ENCODE peak calls at places on chromosomes 4 and X, in seven cellular contexts. E, M, K, I, T, G and H are unnamed samples.

GRCh38 chrX:20442597-20442996 is 175.9 kb upstream of the RPS6KA3 start:
- DNase-seq in K (peak), M (peak), I (peak), E (peak), T (peak), G (peak), H (peak)

GRCh38 chr4:148445071-148445902 is 3.1 kb upstream of the NR3C2 start:
- DNase-seq in G (peak), E (peak), T (peak), M (no peak), K (peak), I (no peak), H (peak)

GRCh38 chr4:1052231-1052671 is 40.8 kb downstream of the FGFRL1 start:
- DNase-seq in I (no peak), M (no peak), G (peak), T (no peak), K (no peak), E (no peak), H (peak)

GRCh38 chrX:39753296-39753996 is 344.3 kb downstream of the BCOR start:
- DNase-seq in M (no peak), T (no peak), G (no peak), I (peak), E (no peak), K (no peak), H (no peak)

GRCh38 chr4:111066887-111067286 is 444.0 kb upstream of the PITX2 start:
- DNase-seq in T (no peak), M (peak), G (no peak), E (no peak), K (no peak), I (peak), H (no peak)

GRCh38 chr4:108060164-108060563 is 70.5 kb downstream of the HADH start:
- DNase-seq in E (no peak), M (peak), K (peak), G (no peak), I (peak), T (no peak), H (no peak)

GRCh38 chr4:186068581-186069402 is at the start of gene TLR3:
- DNase-seq in E (no peak), I (peak), G (no peak), K (no peak), T (no peak), M (peak), H (no peak)

GRCh38 chr4:181004056-181004455 is 1239.1 kb upstream of the TENM3 start:
- DNase-seq in I (no peak), K (no peak), M (peak), E (no peak), G (no peak), T (no peak), H (no peak)

GRCh38 chr4:38082424-38083374 is 122.5 kb downstream of the PTTG2 start:
- DNase-seq in I (peak), K (no peak), T (no peak), G (no peak), M (peak), E (no peak), H (no peak)

GRCh38 chr4:189414021-189414420 is 526.7 kb upstream of the FRG1 start:
- DNase-seq in K (no peak), E (no peak), I (no peak), G (no peak), T (no peak), M (no peak), H (no peak)

GRCh38 chr4:89836031-89836777 is 757 bp downstream of the SNCA start:
- DNase-seq in I (no peak), T (no peak), M (no peak), K (peak), G (no peak), E (no peak), H (no peak)

GRCh38 chrX:85992811-85993229 is 54.5 kb downstream of the CHM start:
- DNase-seq in M (peak), T (no peak), K (no peak), E (no peak), I (peak), G (no peak), H (no peak)

GRCh38 chr4:75584067-75584466 is 28.2 kb downstream of the ODAPH start:
- DNase-seq in M (no peak), T (no peak), G (no peak), K (no peak), E (no peak), I (no peak), H (no peak)

GRCh38 chr4:70183168-70183939 is 12.2 kb upstream of the ODAM start:
- DNase-seq in E (no peak), G (no peak), M (peak), K (peak), I (peak), T (peak), H (no peak)

GRCh38 chr4:122625156-122625555 is 4.3 kb upstream of the IL21 start:
- DNase-seq in K (no peak), G (no peak), M (peak), E (no peak), T (no peak), I (peak), H (no peak)

GRCh38 chrX:16953606-16954211 is 7.3 kb downstream of the REPS2 start:
- DNase-seq in K (no peak), G (no peak), M (no peak), I (no peak), E (no peak), T (no peak), H (no peak)

GRCh38 chrX:101385026-101385684 is 836 bp downstream of the BTK start:
- DNase-seq in M (no peak), K (no peak), I (no peak), T (no peak), E (no peak), G (no peak), H (no peak)

GRCh38 chr4:1378559-1379231 is 27.5 kb downstream of the NKX1-1 start:
- DNase-seq in K (no peak), G (peak), T (no peak), M (no peak), E (no peak), I (no peak), H (no peak)

GRCh38 chrX:10761447-10761846 is 141.1 kb upstream of the MID1 start:
- DNase-seq in T (no peak), K (no peak), E (no peak), I (no peak), G (no peak), M (no peak), H (no peak)

GRCh38 chrX:10755477-10756334 is 135.3 kb upstream of the MID1 start:
- DNase-seq in G (no peak), I (peak), E (no peak), T (no peak), K (no peak), M (peak), H (no peak)

GRCh38 chrX:10759400-10759799 is 139.0 kb upstream of the MID1 start:
- DNase-seq in I (no peak), E (no peak), M (no peak), K (no peak), T (no peak), G (no peak), H (no peak)

GRCh38 chrX:10754445-10754844 is 134.1 kb upstream of the MID1 start:
- DNase-seq in K (no peak), M (no peak), I (no peak), E (no peak), T (no peak), G (no peak), H (no peak)

GRCh38 chrX:10756365-10756915 is 136.1 kb upstream of the MID1 start:
- DNase-seq in I (peak), M (peak), E (no peak), T (no peak), K (no peak), G (no peak), H (no peak)
- TF ChIP-seq CTCF in I (no peak), M (peak), E (no peak), T (no peak), K (no peak), G (no peak), H (no peak)

GRCh38 chr4:135418353-135418752 is 1216.8 kb upstream of the PABPC4L start:
- DNase-seq in I (peak), G (no peak), K (no peak), E (no peak), M (no peak), T (no peak), H (no peak)
- TF ChIP-seq CTCF in I (peak), G (no peak), K (peak), E (no peak), M (no peak), T (no peak), H (no peak)

DNA sequence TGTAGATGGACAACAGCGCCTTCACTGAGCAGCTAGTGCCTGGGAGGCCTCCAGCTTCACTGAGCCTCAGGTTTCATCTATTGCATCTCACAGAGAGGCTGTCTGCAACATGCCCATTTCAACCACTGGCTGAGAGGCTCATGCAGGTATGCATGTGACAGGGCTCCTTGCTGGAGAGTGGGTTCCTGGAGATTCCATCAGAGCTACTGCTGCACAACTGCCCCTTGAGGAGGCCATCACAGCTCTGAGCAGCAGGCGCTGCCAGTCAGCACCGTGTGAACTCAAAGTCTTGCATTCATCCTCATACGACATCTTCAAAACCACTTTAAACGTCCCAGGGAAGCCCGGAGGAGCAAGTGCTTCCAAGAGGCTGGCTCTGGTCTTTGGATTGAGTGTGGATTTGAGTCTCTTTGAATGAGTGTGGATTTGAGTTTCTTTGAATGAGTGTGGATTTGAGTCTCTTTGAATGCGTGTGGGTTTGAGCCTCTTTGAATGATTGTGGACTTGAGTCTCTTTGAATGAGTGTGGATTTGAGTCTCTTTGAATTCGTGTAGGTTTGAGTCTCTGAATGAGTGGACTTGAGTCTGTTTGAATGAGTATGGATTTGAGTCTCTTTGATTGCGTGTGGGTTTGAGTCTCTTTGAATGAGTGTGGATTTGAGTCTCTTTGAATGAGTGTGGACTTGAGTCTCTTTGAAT is 8.7 kb downstream of the P2RY8 start:
- DNase-seq in G (peak), E (no peak), I (no peak), M (no peak), T (no peak), K (no peak), H (peak)
- TF ChIP-seq CTCF in G (no peak), E (no peak), I (no peak), M (no peak), T (no peak), K (no peak), H (no peak)

DNA sequence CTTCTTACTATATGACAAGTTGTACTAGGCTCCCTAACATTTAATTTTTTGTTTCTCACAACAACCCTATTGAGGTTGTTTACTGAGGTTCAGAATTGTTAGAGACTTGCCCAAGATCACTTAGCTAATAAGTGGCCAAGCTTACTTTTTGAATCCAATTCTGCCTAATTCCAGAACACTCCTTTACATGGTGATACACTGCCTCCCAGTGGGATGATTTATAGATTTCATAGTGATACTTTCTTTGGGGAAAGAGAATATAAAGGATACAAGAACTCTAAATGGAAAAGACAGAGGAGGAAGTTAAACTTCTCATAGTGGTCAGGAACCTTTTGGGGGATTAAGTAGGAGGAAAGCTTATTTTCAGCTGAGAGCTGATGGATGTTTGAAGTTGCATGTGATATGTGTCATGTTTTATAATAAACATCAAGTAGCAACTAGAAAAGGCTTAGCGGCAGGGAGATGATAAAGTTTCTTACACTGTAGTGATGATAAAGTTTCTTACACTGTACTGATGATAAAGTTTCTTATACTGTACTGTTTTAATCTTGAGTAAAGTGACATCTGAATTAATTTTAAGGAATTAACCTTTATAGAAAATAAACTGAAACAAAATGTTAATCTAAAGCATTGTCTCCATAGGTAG is 15.3 kb downstream of the STAG2 start:
- DNase-seq in I (peak), G (no peak), E (no peak), T (no peak), K (no peak), M (peak), H (no peak)
- TF ChIP-seq CTCF in I (peak), G (no peak), E (no peak), T (no peak), K (no peak), M (peak), H (no peak)

GRCh38 chr4:170801771-170802170 is 712.0 kb upstream of the AADAT start:
- DNase-seq in K (no peak), G (no peak), I (no peak), T (no peak), M (no peak), E (no peak), H (no peak)

GRCh38 chr4:170804930-170805329 is 715.2 kb upstream of the AADAT start:
- DNase-seq in K (no peak), E (no peak), I (no peak), G (no peak), M (no peak), T (no peak), H (no peak)

GRCh38 chr4:170805352-170805751 is 715.6 kb upstream of the AADAT start:
- DNase-seq in I (no peak), M (no peak), G (no peak), T (no peak), E (no peak), K (no peak), H (no peak)
- TF ChIP-seq CTCF in I (no peak), M (no peak), G (no peak), T (no peak), E (no peak), K (no peak), H (no peak)